ENCODE peak calls at places on chromosome 12, in five cellular contexts. W is CD8-positive, alpha-beta T cell; G is glutamatergic neuron; O is RWPE1; D is GM10248. X is an unnamed sample.

GRCh38 chr12:129551441-129551840 is 352.4 kb downstream of the TMEM132D start:
- DNase-seq in W (no peak), G (no peak), O (no peak), D (no peak), X (no peak)

GRCh38 chr12:75389061-75389460 is 1.8 kb upstream of the GLIPR1L2 start:
- DNase-seq in W (no peak), G (no peak), O (peak), D (no peak), X (no peak)

GRCh38 chr12:122870163-122870842 is 25.6 kb downstream of the VPS37B start:
- DNase-seq in W (no peak), G (no peak), O (no peak), D (no peak), X (no peak)

GRCh38 chr12:24197517-24197916 is 248.0 kb upstream of the SOX5 start:
- DNase-seq in W (no peak), G (no peak), O (no peak), D (no peak), X (no peak)

GRCh38 chr12:96427269-96427729 is 27.1 kb upstream of the CDK17 start:
- DNase-seq in W (no peak), G (peak), O (peak), D (no peak), X (no peak)

GRCh38 chr12:57239587-57240068 is 10.1 kb downstream of the SHMT2 start:
- DNase-seq in W (no peak), G (no peak), O (no peak), D (no peak), X (no peak)

GRCh38 chr12:4001869-4002268 is 128.7 kb upstream of the PARP11 start:
- DNase-seq in W (no peak), G (no peak), O (no peak), D (no peak), X (no peak)

GRCh38 chr12:101828463-101829196 is 2.1 kb downstream of the GNPTAB start:
- DNase-seq in W (no peak), G (no peak), O (no peak), D (no peak), X (no peak)

GRCh38 chr12:41511247-41511646 is 323.1 kb downstream of the PDZRN4 start:
- DNase-seq in W (no peak), G (no peak), O (no peak), D (no peak), X (no peak)

GRCh38 chr12:68240975-68241374 is 12.4 kb downstream of the IL22 start:
- DNase-seq in W (no peak), G (no peak), O (no peak), D (peak), X (no peak)

GRCh38 chr12:54413284-54414190 is 5.5 kb downstream of the ITGA5 start:
- DNase-seq in W (peak), G (no peak), O (no peak), D (peak), X (no peak)

GRCh38 chr12:48351022-48351708 is 446 bp upstream of the ZNF641 start:
- DNase-seq in W (no peak), G (no peak), O (peak), D (no peak), X (no peak)

GRCh38 chr12:39359644-39360043 is 83.3 kb downstream of the KIF21A start:
- DNase-seq in W (no peak), G (no peak), O (no peak), D (no peak), X (no peak)

GRCh38 chr12:68223067-68223747 is 2.4 kb downstream of the IL26 start:
- DNase-seq in W (peak), G (peak), O (peak), D (peak), X (no peak)

GRCh38 chr12:69688496-69689427 is 10.3 kb downstream of the BEST3 start:
- DNase-seq in W (no peak), G (no peak), O (peak), D (no peak), X (no peak)

GRCh38 chr12:113551563-113551962 is 79.9 kb upstream of the LHX5 start:
- DNase-seq in W (no peak), G (no peak), O (no peak), D (no peak), X (no peak)

GRCh38 chr12:30806989-30807694 is 52.4 kb upstream of the CAPRIN2 start:
- DNase-seq in W (no peak), G (no peak), O (peak), D (no peak), X (no peak)

GRCh38 chr12:125276567-125276966 is 211.3 kb downstream of the AACS start:
- DNase-seq in W (no peak), G (peak), O (no peak), D (no peak), X (no peak)

GRCh38 chr12:70590051-70590450 is 47.2 kb downstream of the PTPRB start:
- DNase-seq in W (peak), G (peak), O (peak), D (peak), X (no peak)

GRCh38 chr12:19451196-19451595 is 11.9 kb downstream of the AEBP2 start:
- DNase-seq in W (no peak), G (no peak), O (no peak), D (no peak), X (no peak)

GRCh38 chr12:45989857-45990467 is 412 bp downstream of the SCAF11 start:
- DNase-seq in W (peak), G (no peak), O (peak), D (peak), X (no peak)

GRCh38 chr12:85834378-85834777 is 1.8 kb downstream of the RASSF9 start:
- DNase-seq in W (no peak), G (no peak), O (no peak), D (no peak), X (no peak)

GRCh38 chr12:42482086-42482819 is 107.3 kb downstream of the PRICKLE1 start:
- DNase-seq in W (no peak), G (no peak), O (no peak), D (no peak), X (no peak)

GRCh38 chr12:11652351-11653040 is 3.0 kb downstream of the ETV6 start:
- DNase-seq in W (no peak), G (no peak), O (no peak), D (peak), X (no peak)

GRCh38 chr12:15527201-15527782 is 205.0 kb downstream of the PTPRO start:
- DNase-seq in W (no peak), G (no peak), O (no peak), D (no peak), X (no peak)

GRCh38 chr12:15525414-15525813 is 203.1 kb downstream of the PTPRO start:
- DNase-seq in W (no peak), G (no peak), O (no peak), D (no peak), X (no peak)

GRCh38 chr12:15522574-15523187 is 200.4 kb downstream of the PTPRO start:
- DNase-seq in W (no peak), G (no peak), O (peak), D (peak), X (no peak)

GRCh38 chr12:15528666-15529065 is 206.4 kb downstream of the PTPRO start:
- DNase-seq in W (no peak), G (no peak), O (no peak), D (no peak), X (no peak)

DNA sequence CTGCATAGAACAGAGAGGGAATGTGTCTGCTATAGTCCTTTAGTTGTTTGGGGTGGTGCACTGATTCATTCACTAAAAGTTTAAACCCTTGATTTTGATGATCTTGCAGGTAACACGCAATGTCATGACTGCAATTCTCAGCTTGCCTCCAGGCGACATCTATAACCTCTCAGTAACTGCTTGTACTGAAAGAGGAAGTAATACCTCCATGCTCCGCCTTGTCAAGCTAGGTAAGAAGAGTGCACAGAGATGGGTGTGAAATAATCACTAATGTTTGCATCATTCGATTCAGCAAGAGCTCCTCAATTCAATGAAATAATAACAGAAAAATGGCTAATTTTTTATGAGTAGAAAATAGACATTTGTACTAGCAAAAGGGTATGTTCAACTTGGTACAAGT is 203.7 kb downstream of the PTPRO start:
- DNase-seq in W (no peak), G (no peak), O (no peak), D (peak), X (no peak)
- TF ChIP-seq CTCF in W (no peak), G (no peak), O (no peak), D (peak), X (no peak)

GRCh38 chr12:12881495-12881894 is 9.9 kb upstream of the GPRC5A start:
- DNase-seq in W (no peak), G (no peak), O (no peak), D (no peak), X (no peak)
- TF ChIP-seq CTCF in W (no peak), G (no peak), O (no peak), D (no peak), X (no peak)

DNA sequence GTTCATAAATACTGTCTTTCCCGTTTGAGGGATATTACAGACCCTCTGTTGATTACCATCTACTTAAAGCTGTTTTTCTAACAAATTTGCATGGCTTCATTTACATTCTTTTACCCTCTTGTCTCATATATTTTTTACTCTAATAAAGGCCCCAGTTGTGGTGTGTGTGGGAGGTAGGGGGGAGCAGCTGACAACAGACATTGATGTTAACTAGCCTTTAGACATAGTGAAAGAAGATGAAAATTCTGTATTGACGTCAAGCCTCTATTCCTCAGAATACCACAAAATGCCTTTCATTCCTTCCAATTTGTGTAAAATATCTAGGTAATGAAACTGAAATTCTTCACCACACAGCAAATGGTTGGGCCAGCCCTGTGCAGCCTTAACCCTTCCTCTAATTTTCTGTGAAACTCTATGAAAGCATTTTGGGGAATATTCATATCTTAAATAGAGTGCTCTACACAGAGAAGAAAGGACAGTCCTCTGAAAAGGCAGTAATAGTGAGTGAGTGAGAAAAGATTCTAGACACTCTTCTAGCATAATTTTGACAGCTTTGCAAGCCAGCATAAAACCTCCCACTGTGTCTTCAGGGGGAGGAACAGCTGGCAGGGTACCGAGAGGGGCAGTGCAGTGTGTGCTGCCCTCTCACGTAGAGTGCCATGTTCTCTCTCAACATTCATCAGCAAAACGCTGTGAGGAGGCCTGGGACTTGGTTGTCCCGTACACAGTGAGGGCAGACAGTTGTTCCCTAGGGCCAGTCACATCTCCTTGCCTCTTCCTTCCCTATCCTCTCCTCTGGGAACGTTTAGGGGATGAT is 20.1 kb upstream of the CERS5 start:
- DNase-seq in W (no peak), G (no peak), O (no peak), D (peak), X (no peak)
- TF ChIP-seq CTCF in W (no peak), G (no peak), O (no peak), D (no peak), X (no peak)

GRCh38 chr12:21305666-21306065 is 29.1 kb downstream of the SLCO1A2 start:
- DNase-seq in W (no peak), G (no peak), O (no peak), D (no peak), X (no peak)

GRCh38 chr12:21308785-21309184 is 25.9 kb downstream of the SLCO1A2 start:
- DNase-seq in W (no peak), G (no peak), O (no peak), D (no peak), X (no peak)
- TF ChIP-seq CTCF in W (no peak), G (no peak), O (no peak), D (no peak), X (peak)

DNA sequence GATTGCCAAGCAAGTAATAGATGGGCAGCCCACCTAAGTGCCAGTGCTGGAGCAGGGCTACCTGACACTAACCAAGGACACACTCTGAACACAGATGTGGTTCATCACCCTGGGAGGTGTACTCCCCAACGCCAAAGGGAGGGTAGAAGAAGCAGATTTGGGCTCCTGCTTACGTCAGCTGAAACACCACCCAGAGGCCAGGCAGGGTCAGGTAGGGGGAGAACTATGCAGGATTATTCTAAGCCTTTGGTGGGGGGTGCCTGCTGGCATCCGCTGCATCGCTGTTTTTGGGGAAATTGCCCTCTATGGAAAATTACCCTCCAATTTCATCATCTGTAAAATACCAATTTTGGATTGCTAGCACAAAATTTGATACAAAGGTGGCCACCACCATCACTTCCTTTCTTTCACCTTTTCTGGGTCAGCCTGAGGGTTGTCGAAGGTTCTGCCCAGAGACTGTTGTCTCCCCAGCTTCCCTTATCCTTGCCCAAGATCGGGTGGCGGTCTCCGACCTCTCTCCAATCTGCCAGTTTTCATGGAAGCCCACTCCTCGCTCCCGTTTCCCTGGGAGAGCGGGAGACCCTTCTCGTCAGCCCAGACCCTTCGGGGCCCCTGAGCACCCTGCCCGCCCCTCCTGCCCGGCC is 535 bp downstream of the BIN2 start:
- DNase-seq in W (peak), G (no peak), O (no peak), D (no peak), X (no peak)
- TF ChIP-seq CTCF in W (no peak), G (no peak), O (no peak), D (no peak), X (no peak)

GRCh38 chr12:108338915-108339657 is at the start of gene CMKLR1:
- DNase-seq in W (no peak), G (no peak), O (no peak), D (no peak), X (no peak)

GRCh38 chr12:108333898-108334699 is 5.0 kb downstream of the CMKLR1 start:
- DNase-seq in W (no peak), G (no peak), O (peak), D (peak), X (no peak)

GRCh38 chr12:108335349-108336119 is 3.6 kb downstream of the CMKLR1 start:
- DNase-seq in W (no peak), G (no peak), O (no peak), D (peak), X (no peak)

GRCh38 chr12:108340037-108340436 is 926 bp upstream of the CMKLR1 start:
- DNase-seq in W (no peak), G (no peak), O (no peak), D (no peak), X (no peak)

DNA sequence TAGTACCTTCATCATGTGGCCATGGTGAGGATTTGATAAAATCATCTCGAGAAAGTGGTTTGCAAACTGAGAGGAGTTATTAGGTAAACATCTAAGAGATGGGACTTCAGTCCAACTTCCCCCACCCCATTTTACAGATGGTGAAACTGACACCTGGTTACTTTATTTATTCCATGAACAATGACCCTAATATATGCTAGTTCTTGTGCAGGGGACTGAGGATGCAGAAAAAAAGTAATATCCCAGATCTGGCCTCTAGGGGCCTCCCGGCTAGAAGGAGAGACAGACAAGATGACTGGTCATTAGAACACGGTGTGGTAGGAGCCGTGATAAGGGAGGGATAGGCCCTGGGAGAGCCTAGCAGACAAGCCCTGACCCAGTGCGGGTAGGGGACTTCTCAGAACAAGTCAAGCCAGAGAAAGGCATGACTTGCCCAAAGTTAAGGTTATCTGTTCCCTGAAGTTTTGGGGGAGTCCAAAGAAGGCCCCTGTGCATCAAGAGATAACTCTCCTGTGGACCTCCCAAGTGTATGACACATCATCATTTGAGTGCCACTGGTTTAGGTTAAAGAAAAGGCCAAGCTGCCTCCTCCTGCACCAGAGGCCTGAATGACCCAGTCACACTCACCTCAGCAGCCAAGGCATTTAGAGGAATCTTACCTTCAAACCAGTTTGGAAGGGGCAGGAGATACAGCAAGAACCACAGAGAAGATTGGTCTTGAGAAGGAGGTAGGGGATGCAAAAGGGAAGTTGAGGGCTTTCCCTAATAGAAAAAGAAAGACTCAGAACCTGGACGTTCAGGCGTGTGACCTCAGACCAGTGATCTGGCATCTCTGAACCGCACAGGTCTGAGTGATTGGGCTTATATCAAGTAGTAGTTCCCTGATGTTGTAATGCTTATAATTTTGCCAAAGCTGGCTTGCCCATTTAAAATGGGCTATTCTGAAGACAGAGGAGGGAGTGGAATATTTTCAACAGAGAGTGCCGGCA is 1.6 kb downstream of the CMKLR1 start:
- DNase-seq in W (no peak), G (no peak), O (peak), D (peak), X (no peak)
- TF ChIP-seq CTCF in W (peak), G (peak), O (no peak), D (peak), X (peak)

DNA sequence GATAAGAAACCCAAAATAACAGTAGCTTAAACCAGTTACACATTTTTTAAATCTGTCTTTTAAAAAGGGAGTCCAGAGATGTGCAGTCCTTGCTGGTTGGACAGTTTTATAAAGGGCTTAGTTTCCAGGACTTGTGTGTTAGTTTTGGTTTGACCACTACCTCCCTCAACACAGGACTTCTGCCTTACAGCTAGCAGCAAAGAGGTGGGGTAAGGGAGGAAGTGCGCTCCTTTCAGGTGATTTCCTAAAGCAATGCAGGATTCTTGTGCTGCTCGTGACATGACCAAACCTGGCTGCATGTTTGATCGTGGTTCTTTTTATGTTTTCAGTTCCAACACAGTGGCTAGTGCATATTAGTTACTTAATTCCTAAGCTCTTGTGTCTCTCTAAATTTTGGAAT is 266.2 kb downstream of the TMTC2 start:
- DNase-seq in W (no peak), G (no peak), O (no peak), D (peak), X (no peak)
- TF ChIP-seq CTCF in W (no peak), G (no peak), O (no peak), D (no peak), X (no peak)

GRCh38 chr12:111121840-111122239 is 201.5 kb upstream of the MYL2 start:
- DNase-seq in W (no peak), G (no peak), O (peak), D (no peak), X (no peak)
- TF ChIP-seq CTCF in W (no peak), G (no peak), O (no peak), D (no peak), X (peak)

GRCh38 chr12:6613776-6614512 is 6.8 kb upstream of the CHD4 start:
- DNase-seq in W (no peak), G (peak), O (peak), D (peak), X (peak)
- TF ChIP-seq CTCF in W (no peak), G (no peak), O (no peak), D (peak), X (no peak)

GRCh38 chr12:32598688-32599087 is 80.4 kb upstream of the DNM1L start:
- DNase-seq in W (no peak), G (no peak), O (no peak), D (no peak), X (no peak)

GRCh38 chr12:32596031-32596430 is 83.1 kb upstream of the DNM1L start:
- DNase-seq in W (no peak), G (no peak), O (no peak), D (no peak), X (no peak)

GRCh38 chr12:32589165-32589891 is 89.8 kb upstream of the DNM1L start:
- DNase-seq in W (no peak), G (no peak), O (no peak), D (no peak), X (no peak)

DNA sequence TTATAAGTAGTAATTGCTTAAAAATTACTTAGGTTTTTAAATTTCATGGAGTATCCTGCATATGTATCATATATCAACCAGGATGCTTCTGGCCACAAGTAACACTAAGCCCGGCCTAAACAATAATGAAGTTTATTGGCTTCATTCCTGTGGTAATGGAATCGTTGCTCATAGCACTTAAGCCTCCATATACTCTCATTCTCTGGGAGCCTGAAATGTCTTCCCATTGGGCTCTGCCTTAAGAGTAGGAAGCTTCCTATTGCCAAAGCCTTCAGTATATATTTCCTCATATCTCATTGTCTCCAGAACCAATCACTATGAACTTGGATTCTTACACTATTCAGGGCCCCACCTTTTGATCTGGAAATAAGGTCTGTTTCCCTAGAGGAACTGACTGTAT is 83.8 kb upstream of the DNM1L start:
- DNase-seq in W (no peak), G (no peak), O (no peak), D (no peak), X (no peak)
- TF ChIP-seq CTCF in W (no peak), G (no peak), O (no peak), D (no peak), X (no peak)